ENCODE peak calls at places on chromosome 16, in ten cellular contexts. One of them, this sample, is unnamed. For H3K36me3, the result is how much of the 10 kb centered on the place peaks cover.

GRCh38 chr16:67857547-67858233 is 10.2 kb upstream of the CENPT start:
- DNase-seq in lower lobe of right lung: peak
- DNase-seq in body of pancreas: peak
- DNase-seq in aorta: peak
- DNase-seq in CD8-positive, alpha-beta memory T cell: no peak
- DNase-seq in heart right ventricle: peak
- DNase-seq in psoas muscle: peak
- DNase-seq in thoracic aorta: peak
- DNase-seq in ovary: no peak
- DNase-seq in small intestine: peak
- DNase-seq in this sample: peak

GRCh38 chr16:56930516-56931252 is 1.3 kb upstream of the HERPUD1 start:
- DNase-seq in lower lobe of right lung: no peak
- DNase-seq in body of pancreas: peak
- DNase-seq in aorta: no peak
- DNase-seq in CD8-positive, alpha-beta memory T cell: no peak
- DNase-seq in heart right ventricle: no peak
- DNase-seq in psoas muscle: no peak
- DNase-seq in thoracic aorta: no peak
- DNase-seq in ovary: no peak
- DNase-seq in small intestine: peak
- DNase-seq in this sample: peak

GRCh38 chr16:8686879-8687278 is 12.5 kb downstream of the ABAT start:
- DNase-seq in lower lobe of right lung: no peak
- DNase-seq in body of pancreas: peak
- DNase-seq in aorta: no peak
- DNase-seq in CD8-positive, alpha-beta memory T cell: no peak
- DNase-seq in heart right ventricle: no peak
- DNase-seq in psoas muscle: no peak
- DNase-seq in thoracic aorta: no peak
- DNase-seq in ovary: no peak
- DNase-seq in small intestine: peak
- DNase-seq in this sample: peak

GRCh38 chr16:81711609-81712329 is 67.3 kb upstream of the PLCG2 start:
- DNase-seq in lower lobe of right lung: no peak
- DNase-seq in body of pancreas: no peak
- DNase-seq in aorta: no peak
- DNase-seq in CD8-positive, alpha-beta memory T cell: no peak
- DNase-seq in heart right ventricle: no peak
- DNase-seq in psoas muscle: no peak
- DNase-seq in thoracic aorta: no peak
- DNase-seq in ovary: peak
- DNase-seq in small intestine: no peak
- DNase-seq in this sample: no peak

GRCh38 chr16:14334366-14335105 is 263.4 kb downstream of the MRTFB start:
- DNase-seq in lower lobe of right lung: no peak
- DNase-seq in body of pancreas: no peak
- DNase-seq in aorta: no peak
- DNase-seq in CD8-positive, alpha-beta memory T cell: no peak
- DNase-seq in heart right ventricle: no peak
- DNase-seq in psoas muscle: no peak
- DNase-seq in thoracic aorta: no peak
- DNase-seq in ovary: no peak
- DNase-seq in small intestine: no peak
- DNase-seq in this sample: no peak

GRCh38 chr16:19705131-19705501 is 12.9 kb downstream of the KNOP1 start:
- DNase-seq in lower lobe of right lung: no peak
- DNase-seq in body of pancreas: no peak
- DNase-seq in aorta: no peak
- DNase-seq in CD8-positive, alpha-beta memory T cell: no peak
- DNase-seq in heart right ventricle: no peak
- DNase-seq in psoas muscle: no peak
- DNase-seq in thoracic aorta: no peak
- DNase-seq in ovary: no peak
- DNase-seq in small intestine: no peak
- DNase-seq in this sample: no peak

GRCh38 chr16:79814124-79814523 is 213.6 kb upstream of the MAF start:
- DNase-seq in lower lobe of right lung: no peak
- DNase-seq in body of pancreas: no peak
- DNase-seq in aorta: no peak
- DNase-seq in CD8-positive, alpha-beta memory T cell: no peak
- DNase-seq in heart right ventricle: no peak
- DNase-seq in psoas muscle: no peak
- DNase-seq in thoracic aorta: no peak
- DNase-seq in ovary: no peak
- DNase-seq in small intestine: no peak
- DNase-seq in this sample: no peak

GRCh38 chr16:88691129-88691813 is 5.0 kb upstream of the SNAI3 start:
- DNase-seq in lower lobe of right lung: peak
- DNase-seq in body of pancreas: no peak
- DNase-seq in aorta: no peak
- DNase-seq in CD8-positive, alpha-beta memory T cell: no peak
- DNase-seq in heart right ventricle: no peak
- DNase-seq in psoas muscle: no peak
- DNase-seq in thoracic aorta: no peak
- DNase-seq in ovary: no peak
- DNase-seq in small intestine: no peak
- DNase-seq in this sample: no peak

GRCh38 chr16:31504159-31504558 is 4.0 kb downstream of the RUSF1 start:
- DNase-seq in lower lobe of right lung: no peak
- DNase-seq in body of pancreas: no peak
- DNase-seq in aorta: no peak
- DNase-seq in CD8-positive, alpha-beta memory T cell: no peak
- DNase-seq in heart right ventricle: no peak
- DNase-seq in psoas muscle: no peak
- DNase-seq in thoracic aorta: no peak
- DNase-seq in ovary: no peak
- DNase-seq in small intestine: no peak
- DNase-seq in this sample: no peak

GRCh38 chr16:84340305-84341040 is 27.9 kb upstream of the ATP2C2 start:
- DNase-seq in lower lobe of right lung: peak
- DNase-seq in body of pancreas: no peak
- DNase-seq in aorta: no peak
- DNase-seq in CD8-positive, alpha-beta memory T cell: no peak
- DNase-seq in heart right ventricle: no peak
- DNase-seq in psoas muscle: no peak
- DNase-seq in thoracic aorta: no peak
- DNase-seq in ovary: no peak
- DNase-seq in small intestine: peak
- DNase-seq in this sample: peak

GRCh38 chr16:19715566-19715965 is 2.5 kb downstream of the KNOP1 start:
- DNase-seq in lower lobe of right lung: no peak
- DNase-seq in body of pancreas: no peak
- DNase-seq in aorta: no peak
- DNase-seq in CD8-positive, alpha-beta memory T cell: no peak
- DNase-seq in heart right ventricle: no peak
- DNase-seq in psoas muscle: no peak
- DNase-seq in thoracic aorta: no peak
- DNase-seq in ovary: no peak
- DNase-seq in small intestine: no peak
- DNase-seq in this sample: no peak

GRCh38 chr16:74603848-74604247 is 3.1 kb downstream of the GLG1 start:
- DNase-seq in lower lobe of right lung: no peak
- DNase-seq in body of pancreas: no peak
- DNase-seq in aorta: no peak
- DNase-seq in CD8-positive, alpha-beta memory T cell: no peak
- DNase-seq in heart right ventricle: no peak
- DNase-seq in psoas muscle: no peak
- DNase-seq in thoracic aorta: no peak
- DNase-seq in ovary: no peak
- DNase-seq in small intestine: peak
- DNase-seq in this sample: no peak

GRCh38 chr16:57614546-57615343 is 13.7 kb upstream of the ADGRG1 start:
- DNase-seq in lower lobe of right lung: no peak
- DNase-seq in body of pancreas: peak
- DNase-seq in aorta: peak
- DNase-seq in CD8-positive, alpha-beta memory T cell: no peak
- DNase-seq in heart right ventricle: no peak
- DNase-seq in psoas muscle: no peak
- DNase-seq in thoracic aorta: no peak
- DNase-seq in ovary: no peak
- DNase-seq in small intestine: no peak
- DNase-seq in this sample: peak

GRCh38 chr16:53456625-53457024 is 22.4 kb downstream of the RBL2 start:
- DNase-seq in lower lobe of right lung: no peak
- DNase-seq in body of pancreas: no peak
- DNase-seq in aorta: no peak
- DNase-seq in CD8-positive, alpha-beta memory T cell: peak
- DNase-seq in heart right ventricle: no peak
- DNase-seq in psoas muscle: no peak
- DNase-seq in thoracic aorta: no peak
- DNase-seq in ovary: no peak
- DNase-seq in small intestine: peak
- DNase-seq in this sample: no peak
- H3K36me3 ChIP-seq in lower lobe of right lung: half or more
- H3K36me3 ChIP-seq in body of pancreas: under half
- H3K36me3 ChIP-seq in aorta: under half
- H3K36me3 ChIP-seq in CD8-positive, alpha-beta memory T cell: under half
- H3K36me3 ChIP-seq in heart right ventricle: half or more
- H3K36me3 ChIP-seq in psoas muscle: under half
- H3K36me3 ChIP-seq in thoracic aorta: half or more
- H3K36me3 ChIP-seq in ovary: under half
- H3K36me3 ChIP-seq in small intestine: under half
- H3K36me3 ChIP-seq in this sample: under half

GRCh38 chr16:86355538-86355937 is 154.8 kb upstream of the FOXF1 start:
- DNase-seq in lower lobe of right lung: no peak
- DNase-seq in body of pancreas: no peak
- DNase-seq in aorta: no peak
- DNase-seq in CD8-positive, alpha-beta memory T cell: no peak
- DNase-seq in heart right ventricle: no peak
- DNase-seq in psoas muscle: no peak
- DNase-seq in thoracic aorta: no peak
- DNase-seq in ovary: no peak
- DNase-seq in small intestine: no peak
- DNase-seq in this sample: no peak

GRCh38 chr16:86353934-86354333 is 156.4 kb upstream of the FOXF1 start:
- DNase-seq in lower lobe of right lung: no peak
- DNase-seq in body of pancreas: no peak
- DNase-seq in aorta: peak
- DNase-seq in CD8-positive, alpha-beta memory T cell: no peak
- DNase-seq in heart right ventricle: no peak
- DNase-seq in psoas muscle: no peak
- DNase-seq in thoracic aorta: no peak
- DNase-seq in ovary: no peak
- DNase-seq in small intestine: no peak
- DNase-seq in this sample: no peak

GRCh38 chr16:86354641-86355040 is 155.7 kb upstream of the FOXF1 start:
- DNase-seq in lower lobe of right lung: no peak
- DNase-seq in body of pancreas: no peak
- DNase-seq in aorta: no peak
- DNase-seq in CD8-positive, alpha-beta memory T cell: no peak
- DNase-seq in heart right ventricle: no peak
- DNase-seq in psoas muscle: no peak
- DNase-seq in thoracic aorta: no peak
- DNase-seq in ovary: no peak
- DNase-seq in small intestine: no peak
- DNase-seq in this sample: no peak

GRCh38 chr16:86355951-86356350 is 154.4 kb upstream of the FOXF1 start:
- DNase-seq in lower lobe of right lung: no peak
- DNase-seq in body of pancreas: no peak
- DNase-seq in aorta: no peak
- DNase-seq in CD8-positive, alpha-beta memory T cell: no peak
- DNase-seq in heart right ventricle: no peak
- DNase-seq in psoas muscle: no peak
- DNase-seq in thoracic aorta: no peak
- DNase-seq in ovary: no peak
- DNase-seq in small intestine: no peak
- DNase-seq in this sample: no peak

GRCh38 chr16:86355114-86355513 is 155.2 kb upstream of the FOXF1 start:
- DNase-seq in lower lobe of right lung: no peak
- DNase-seq in body of pancreas: no peak
- DNase-seq in aorta: no peak
- DNase-seq in CD8-positive, alpha-beta memory T cell: no peak
- DNase-seq in heart right ventricle: no peak
- DNase-seq in psoas muscle: no peak
- DNase-seq in thoracic aorta: no peak
- DNase-seq in ovary: no peak
- DNase-seq in small intestine: no peak
- DNase-seq in this sample: no peak
- H3K36me3 ChIP-seq in lower lobe of right lung: under half
- H3K36me3 ChIP-seq in body of pancreas: under half
- H3K36me3 ChIP-seq in aorta: under half
- H3K36me3 ChIP-seq in CD8-positive, alpha-beta memory T cell: under half
- H3K36me3 ChIP-seq in heart right ventricle: under half
- H3K36me3 ChIP-seq in psoas muscle: under half
- H3K36me3 ChIP-seq in thoracic aorta: under half
- H3K36me3 ChIP-seq in ovary: under half
- H3K36me3 ChIP-seq in small intestine: under half
- H3K36me3 ChIP-seq in this sample: under half

GRCh38 chr16:2969545-2970521 is 685 bp downstream of the PAQR4 start:
- DNase-seq in lower lobe of right lung: peak
- DNase-seq in body of pancreas: peak
- DNase-seq in aorta: peak
- DNase-seq in CD8-positive, alpha-beta memory T cell: peak
- DNase-seq in heart right ventricle: peak
- DNase-seq in psoas muscle: peak
- DNase-seq in thoracic aorta: no peak
- DNase-seq in ovary: peak
- DNase-seq in small intestine: peak
- DNase-seq in this sample: peak
- H3K36me3 ChIP-seq in lower lobe of right lung: under half
- H3K36me3 ChIP-seq in body of pancreas: under half
- H3K36me3 ChIP-seq in aorta: under half
- H3K36me3 ChIP-seq in CD8-positive, alpha-beta memory T cell: under half
- H3K36me3 ChIP-seq in heart right ventricle: under half
- H3K36me3 ChIP-seq in psoas muscle: under half
- H3K36me3 ChIP-seq in thoracic aorta: under half
- H3K36me3 ChIP-seq in ovary: under half
- H3K36me3 ChIP-seq in small intestine: under half
- H3K36me3 ChIP-seq in this sample: under half

DNA sequence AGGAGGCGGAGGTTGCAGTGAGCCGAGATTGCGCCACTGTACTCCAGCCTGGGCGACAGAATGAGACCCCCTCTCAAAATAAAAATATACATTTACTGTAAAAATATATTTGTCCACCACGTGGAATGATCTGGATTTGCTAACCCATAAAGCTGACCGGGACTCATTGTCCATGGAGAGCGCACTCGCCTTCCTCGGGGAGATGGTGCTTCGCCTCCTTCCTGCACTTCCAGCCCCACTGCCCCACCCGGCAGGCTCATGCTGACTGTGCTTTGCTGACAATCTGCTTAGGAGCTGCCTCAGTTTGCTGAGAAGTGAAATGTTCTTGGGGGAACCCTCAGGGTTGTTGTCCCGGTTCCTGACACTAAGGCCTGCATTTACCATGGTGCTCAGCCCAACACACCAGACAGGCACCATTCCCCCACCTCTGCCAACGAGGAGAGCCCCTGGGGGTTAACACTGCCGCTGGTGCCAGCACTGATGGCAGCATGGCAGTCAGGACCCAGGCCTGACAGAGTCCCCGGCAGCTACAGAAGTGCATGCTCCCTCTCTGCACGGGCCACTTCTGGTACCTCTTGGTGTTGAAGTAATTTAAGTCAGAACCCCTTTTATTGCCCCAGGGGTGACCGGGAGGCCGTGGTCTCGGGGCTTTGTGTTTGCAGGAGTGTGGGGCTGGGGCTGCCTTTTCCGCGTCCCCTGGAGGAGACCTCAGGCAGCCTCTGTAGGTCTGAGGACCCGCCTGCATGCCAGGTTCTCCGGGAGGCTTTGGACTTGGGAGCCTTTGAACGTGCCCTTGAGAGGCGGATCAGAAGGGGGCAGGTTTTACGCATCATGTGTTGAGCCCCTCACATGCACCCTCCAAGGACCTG is 2.5 kb downstream of the NUBP2 start:
- DNase-seq in lower lobe of right lung: no peak
- DNase-seq in body of pancreas: no peak
- DNase-seq in aorta: no peak
- DNase-seq in CD8-positive, alpha-beta memory T cell: no peak
- DNase-seq in heart right ventricle: no peak
- DNase-seq in psoas muscle: no peak
- DNase-seq in thoracic aorta: no peak
- DNase-seq in ovary: peak
- DNase-seq in small intestine: no peak
- DNase-seq in this sample: peak
- H3K36me3 ChIP-seq in lower lobe of right lung: half or more
- H3K36me3 ChIP-seq in body of pancreas: under half
- H3K36me3 ChIP-seq in aorta: under half
- H3K36me3 ChIP-seq in CD8-positive, alpha-beta memory T cell: under half
- H3K36me3 ChIP-seq in heart right ventricle: under half
- H3K36me3 ChIP-seq in psoas muscle: under half
- H3K36me3 ChIP-seq in thoracic aorta: under half
- H3K36me3 ChIP-seq in ovary: under half
- H3K36me3 ChIP-seq in small intestine: under half
- H3K36me3 ChIP-seq in this sample: under half

This sample was measured in colonic mucosa.